ENCODE peak calls at places on chromosomes 12 and 14, in six cellular contexts. B is DMS53, H is endodermal cell, X is kidney, W is T-helper 1 cell, Z is AG09309. L is an unnamed sample.

GRCh38 chr12:75455839-75456238 is 24.7 kb upstream of the GLIPR1 start:
- DNase-seq in B (no peak), H (no peak), X (no peak), W (no peak), Z (no peak), L (peak)

GRCh38 chr14:101761881-101762529 is 496 bp downstream of the PPP2R5C start:
- DNase-seq in B (peak), H (no peak), X (peak), W (peak), Z (no peak), L (no peak)

GRCh38 chr12:123391546-123392343 is 7.8 kb downstream of the KMT5A start:
- DNase-seq in B (no peak), H (no peak), X (no peak), W (no peak), Z (no peak), L (no peak)

GRCh38 chr14:69876848-69877306 is 2.3 kb upstream of the SMOC1 start:
- DNase-seq in B (peak), H (no peak), X (no peak), W (no peak), Z (no peak), L (no peak)

GRCh38 chr14:75273272-75274044 is 5.2 kb upstream of the FOS start:
- DNase-seq in B (no peak), H (no peak), X (no peak), W (no peak), Z (no peak), L (no peak)

GRCh38 chr12:51390457-51391046 is 654 bp downstream of the GALNT6 start:
- DNase-seq in B (peak), H (no peak), X (no peak), W (no peak), Z (no peak), L (peak)

GRCh38 chr12:68406134-68406576 is 74.0 kb upstream of the MDM1 start:
- DNase-seq in B (peak), H (peak), X (peak), W (no peak), Z (peak), L (peak)

GRCh38 chr14:20684662-20685456 is 499 bp downstream of the RNASE4 start:
- DNase-seq in B (no peak), H (no peak), X (no peak), W (no peak), Z (peak), L (no peak)

GRCh38 chr12:122203301-122203967 is at the start of gene B3GNT4:
- DNase-seq in B (peak), H (peak), X (peak), W (peak), Z (no peak), L (peak)

GRCh38 chr12:4117386-4118016 is 156.1 kb upstream of the CCND2 start:
- DNase-seq in B (no peak), H (no peak), X (peak), W (no peak), Z (no peak), L (peak)

GRCh38 chr12:109752117-109753053 is 38.8 kb downstream of the FAM222A start:
- DNase-seq in B (no peak), H (peak), X (peak), W (no peak), Z (no peak), L (peak)

GRCh38 chr12:111100003-111100402 is 179.6 kb upstream of the MYL2 start:
- DNase-seq in B (no peak), H (no peak), X (no peak), W (no peak), Z (no peak), L (no peak)

GRCh38 chr12:958449-959123 is 9.1 kb upstream of the RAD52 start:
- DNase-seq in B (no peak), H (no peak), X (peak), W (no peak), Z (no peak), L (no peak)

GRCh38 chr12:100656141-100656540 is 82.7 kb downstream of the GAS2L3 start:
- DNase-seq in B (no peak), H (no peak), X (no peak), W (no peak), Z (no peak), L (peak)

GRCh38 chr12:114916124-114916523 is 232.1 kb upstream of the TBX3 start:
- DNase-seq in B (no peak), H (peak), X (no peak), W (no peak), Z (peak), L (peak)

GRCh38 chr14:95096476-95096875 is 60.9 kb downstream of the DICER1 start:
- DNase-seq in B (no peak), H (no peak), X (no peak), W (no peak), Z (no peak), L (no peak)

GRCh38 chr12:57726151-57726883 is 12.2 kb downstream of the AGAP2 start:
- DNase-seq in B (peak), H (peak), X (peak), W (no peak), Z (peak), L (peak)

GRCh38 chr14:90354551-90355298 is 23.0 kb upstream of the NRDE2 start:
- DNase-seq in B (no peak), H (no peak), X (no peak), W (no peak), Z (no peak), L (peak)

GRCh38 chr12:15214851-15215601 is 6.2 kb downstream of the RERG start:
- DNase-seq in B (no peak), H (no peak), X (no peak), W (no peak), Z (no peak), L (no peak)

L was measured in islet precursor cell.